ENCODE peak calls at places on chromosomes 16 and 17, in six cellular contexts. E is IMR-90, I is germinal center, A is psoas muscle, T is substantia nigra, O is left colon. J is an unnamed sample.
A peak's percentile ranks its signal among the peaks of the same experiment; 100 is the strongest.

GRCh38 chr16:65808735-65809134 is 557.8 kb upstream of the CDH5 start:
- DNase-seq in A (no peak), I (no peak), O (no peak), T (no peak), E (no peak), J (no peak)

GRCh38 chr17:55285340-55286301 is 20.9 kb downstream of the HLF start:
- DNase-seq in T (peak; percentile 37), I (no peak), E (peak; percentile 68), A (peak; percentile 88), O (peak; percentile 92), J (peak; percentile 86)

GRCh38 chr17:61408151-61409041 is 8.8 kb downstream of the TBX2 start:
- DNase-seq in T (no peak), O (peak; percentile 20), I (no peak), E (peak; percentile 55), A (no peak), J (no peak)

GRCh38 chr16:15996432-15997109 is 47.2 kb downstream of the ABCC1 start:
- DNase-seq in A (peak; percentile 70), O (no peak), I (no peak), E (peak; percentile 93), T (no peak), J (peak; percentile 28)

GRCh38 chr16:3328643-3329042 is 23.3 kb downstream of the ZNF75A start:
- DNase-seq in I (no peak), E (no peak), T (no peak), A (no peak), O (peak; percentile 54), J (no peak)

GRCh38 chr16:6146874-6147425 is 1049.4 kb upstream of the EEF2KMT start:
- DNase-seq in A (no peak), O (no peak), T (no peak), I (no peak), E (no peak), J (no peak)

GRCh38 chr16:56938664-56939513 is 6.9 kb downstream of the HERPUD1 start:
- DNase-seq in T (no peak), A (no peak), I (no peak), E (no peak), O (no peak), J (no peak)

GRCh38 chr16:47142469-47143328 is 1.0 kb downstream of the NETO2 start:
- DNase-seq in I (peak; percentile 58), E (peak; percentile 44), O (no peak), A (peak; percentile 22), T (peak; percentile 31), J (peak; percentile 19)

GRCh38 chr17:78387982-78388941 is 9.8 kb downstream of the PGS1 start:
- DNase-seq in E (peak; percentile 89), A (no peak), O (no peak), T (peak; percentile 17), I (peak; percentile 61), J (peak; percentile 22)

GRCh38 chr16:66028505-66029216 is 337.8 kb upstream of the CDH5 start:
- DNase-seq in E (peak; percentile 89), O (no peak), I (no peak), A (no peak), T (no peak), J (no peak)

GRCh38 chr17:27321372-27321771 is 27.5 kb downstream of the WSB1 start:
- DNase-seq in E (no peak), I (no peak), T (no peak), A (no peak), O (no peak), J (no peak)

GRCh38 chr16:83095926-83096692 is 469.3 kb downstream of the CDH13 start:
- DNase-seq in O (no peak), A (no peak), E (peak; percentile 70), T (no peak), I (no peak), J (no peak)

GRCh38 chr17:82003411-82004381 is 19.0 kb downstream of the CENPX start:
- DNase-seq in T (no peak), A (peak; percentile 88), O (no peak), I (no peak), E (peak; percentile 95), J (no peak)

GRCh38 chr17:72502111-72502939 is 381.5 kb downstream of the SOX9 start:
- DNase-seq in I (no peak), E (peak; percentile 64), T (peak; percentile 51), O (no peak), A (no peak), J (peak; percentile 63)

GRCh38 chr16:68097088-68097487 is 11.9 kb downstream of the NFATC3 start:
- DNase-seq in I (no peak), O (no peak), A (no peak), E (no peak), T (no peak), J (no peak)

GRCh38 chr17:751269-752001 is 629 bp downstream of the GEMIN4 start:
- DNase-seq in O (peak; percentile 39), E (peak; percentile 45), I (peak; percentile 71), T (no peak), A (peak; percentile 56), J (peak; percentile 37)

GRCh38 chr17:58369214-58370031 is 17.4 kb upstream of the SUPT4H1 start:
- DNase-seq in O (peak; percentile 75), E (no peak), I (no peak), A (no peak), T (no peak), J (no peak)

GRCh38 chr16:31107465-31107867 is 720 bp upstream of the BCKDK start:
- DNase-seq in O (no peak), I (no peak), T (no peak), A (no peak), E (no peak), J (no peak)

GRCh38 chr17:20116683-20117309 is 107.6 kb downstream of the SPECC1 start:
- DNase-seq in E (peak; percentile 41), T (no peak), A (no peak), I (peak; percentile 39), O (peak; percentile 34), J (peak; percentile 65)

GRCh38 chr17:83007504-83008475 is 71.6 kb upstream of the METRNL start:
- DNase-seq in A (no peak), I (no peak), E (no peak), T (no peak), O (no peak), J (no peak)

GRCh38 chr17:11140028-11140427 is 101.0 kb upstream of the SHISA6 start:
- DNase-seq in O (no peak), E (no peak), T (peak; percentile 36), A (no peak), I (no peak), J (no peak)

GRCh38 chr17:74318391-74318790 is 7.6 kb upstream of the KIF19 start:
- DNase-seq in E (no peak), A (no peak), T (no peak), I (no peak), O (no peak), J (no peak)

GRCh38 chr17:10871914-10872313 is 34.0 kb upstream of the PIRT start:
- DNase-seq in E (no peak), T (no peak), A (no peak), I (no peak), O (peak; percentile 29), J (peak; percentile 20)

GRCh38 chr17:39144414-39144813 is 7.0 kb downstream of the PLXDC1 start:
- DNase-seq in O (peak; percentile 84), E (peak; percentile 94), T (no peak), I (no peak), A (peak; percentile 93), J (peak; percentile 95)

GRCh38 chr17:64783556-64784352 is 121.6 kb upstream of the SMURF2 start:
- DNase-seq in O (no peak), T (no peak), A (no peak), I (no peak), E (no peak), J (no peak)

GRCh38 chr16:50809561-50809960 is 67.7 kb downstream of the CYLD start:
- DNase-seq in A (no peak), I (no peak), O (no peak), E (no peak), T (no peak), J (no peak)

GRCh38 chr16:337975-338575 is 14.4 kb downstream of the AXIN1 start:
- DNase-seq in T (no peak), I (no peak), A (no peak), E (no peak), O (no peak), J (no peak)

GRCh38 chr17:6021011-6021400 is 49.2 kb upstream of the WSCD1 start:
- DNase-seq in E (no peak), I (no peak), A (no peak), O (no peak), T (no peak), J (no peak)

GRCh38 chr17:7982171-7982570 is 20.2 kb upstream of the GUCY2D start:
- DNase-seq in A (no peak), E (peak; percentile 78), O (no peak), I (no peak), T (no peak), J (no peak)

GRCh38 chr17:75289832-75290337 is 652 bp upstream of the SLC25A19 start:
- DNase-seq in E (peak; percentile 60), O (peak; percentile 74), A (peak; percentile 44), I (peak; percentile 50), T (peak; percentile 21), J (peak; percentile 59)

J was measured in body of pancreas.